ENCODE peak calls at places on chromosomes 6 and 20, in nine cellular contexts. One of them, this sample, is unnamed.

GRCh38 chr6:45052325-45052724 is 275.8 kb upstream of the RUNX2 start:
- DNase-seq in Peyer's patch: no peak
- DNase-seq in spleen: no peak
- DNase-seq in heart left ventricle: no peak
- DNase-seq in right lobe of liver: no peak
- DNase-seq in transverse colon: no peak
- DNase-seq in adrenal gland: no peak
- DNase-seq in vagina: no peak
- DNase-seq in body of pancreas: no peak
- DNase-seq in this sample: no peak

GRCh38 chr20:50865591-50865990 is 65.6 kb downstream of the ADNP start:
- DNase-seq in spleen: no peak
- DNase-seq in vagina: no peak
- DNase-seq in transverse colon: no peak
- DNase-seq in right lobe of liver: no peak
- DNase-seq in adrenal gland: no peak
- DNase-seq in body of pancreas: no peak
- DNase-seq in Peyer's patch: no peak
- DNase-seq in heart left ventricle: no peak
- DNase-seq in this sample: no peak

GRCh38 chr20:42118409-42119125 is 500.4 kb upstream of the CHD6 start:
- DNase-seq in Peyer's patch: no peak
- DNase-seq in adrenal gland: no peak
- DNase-seq in transverse colon: no peak
- DNase-seq in right lobe of liver: no peak
- DNase-seq in spleen: peak; percentile 23
- DNase-seq in heart left ventricle: no peak
- DNase-seq in vagina: no peak
- DNase-seq in body of pancreas: no peak
- DNase-seq in this sample: no peak

GRCh38 chr6:42249279-42249678 is 31.6 kb upstream of the MRPS10 start:
- DNase-seq in body of pancreas: no peak
- DNase-seq in vagina: no peak
- DNase-seq in Peyer's patch: no peak
- DNase-seq in right lobe of liver: no peak
- DNase-seq in heart left ventricle: peak; percentile 41
- DNase-seq in transverse colon: no peak
- DNase-seq in spleen: no peak
- DNase-seq in adrenal gland: no peak
- DNase-seq in this sample: no peak

GRCh38 chr6:39239527-39240154 is 10.4 kb upstream of the KCNK5 start:
- DNase-seq in heart left ventricle: no peak
- DNase-seq in Peyer's patch: no peak
- DNase-seq in adrenal gland: no peak
- DNase-seq in spleen: peak; percentile 39
- DNase-seq in right lobe of liver: no peak
- DNase-seq in transverse colon: no peak
- DNase-seq in vagina: no peak
- DNase-seq in body of pancreas: no peak
- DNase-seq in this sample: no peak

GRCh38 chr6:123829302-123829953 is 25.8 kb downstream of the NKAIN2 start:
- DNase-seq in transverse colon: no peak
- DNase-seq in Peyer's patch: no peak
- DNase-seq in heart left ventricle: no peak
- DNase-seq in spleen: no peak
- DNase-seq in body of pancreas: no peak
- DNase-seq in right lobe of liver: no peak
- DNase-seq in vagina: no peak
- DNase-seq in adrenal gland: no peak
- DNase-seq in this sample: no peak

GRCh38 chr6:150914372-150914771 is 48.9 kb downstream of the MTHFD1L start:
- DNase-seq in spleen: no peak
- DNase-seq in heart left ventricle: no peak
- DNase-seq in transverse colon: no peak
- DNase-seq in vagina: no peak
- DNase-seq in body of pancreas: no peak
- DNase-seq in adrenal gland: no peak
- DNase-seq in Peyer's patch: no peak
- DNase-seq in right lobe of liver: no peak
- DNase-seq in this sample: no peak

GRCh38 chr20:56595746-56596478 is 33.2 kb upstream of the TFAP2C start:
- DNase-seq in transverse colon: no peak
- DNase-seq in vagina: no peak
- DNase-seq in spleen: no peak
- DNase-seq in body of pancreas: no peak
- DNase-seq in heart left ventricle: no peak
- DNase-seq in adrenal gland: no peak
- DNase-seq in right lobe of liver: no peak
- DNase-seq in Peyer's patch: no peak
- DNase-seq in this sample: no peak

GRCh38 chr6:47781732-47782131 is at the start of gene OPN5:
- DNase-seq in adrenal gland: no peak
- DNase-seq in right lobe of liver: no peak
- DNase-seq in Peyer's patch: no peak
- DNase-seq in transverse colon: no peak
- DNase-seq in vagina: no peak
- DNase-seq in body of pancreas: no peak
- DNase-seq in spleen: no peak
- DNase-seq in heart left ventricle: no peak
- DNase-seq in this sample: no peak

GRCh38 chr6:146709036-146709622 is 110.4 kb downstream of the ADGB start:
- DNase-seq in body of pancreas: peak; percentile 12
- DNase-seq in transverse colon: no peak
- DNase-seq in heart left ventricle: no peak
- DNase-seq in adrenal gland: no peak
- DNase-seq in spleen: no peak
- DNase-seq in right lobe of liver: no peak
- DNase-seq in vagina: no peak
- DNase-seq in Peyer's patch: no peak
- DNase-seq in this sample: no peak

GRCh38 chr20:59125909-59126308 is 37.7 kb upstream of the ZNF831 start:
- DNase-seq in right lobe of liver: no peak
- DNase-seq in vagina: no peak
- DNase-seq in body of pancreas: no peak
- DNase-seq in transverse colon: no peak
- DNase-seq in spleen: no peak
- DNase-seq in heart left ventricle: no peak
- DNase-seq in adrenal gland: no peak
- DNase-seq in Peyer's patch: no peak
- DNase-seq in this sample: no peak

GRCh38 chr20:478010-478948 is 15.9 kb upstream of the TBC1D20 start:
- DNase-seq in body of pancreas: no peak
- DNase-seq in heart left ventricle: no peak
- DNase-seq in adrenal gland: no peak
- DNase-seq in vagina: no peak
- DNase-seq in spleen: no peak
- DNase-seq in right lobe of liver: no peak
- DNase-seq in transverse colon: no peak
- DNase-seq in Peyer's patch: no peak
- DNase-seq in this sample: no peak

GRCh38 chr20:22447448-22447778 is 137.0 kb downstream of the FOXA2 start:
- DNase-seq in adrenal gland: no peak
- DNase-seq in body of pancreas: no peak
- DNase-seq in transverse colon: no peak
- DNase-seq in heart left ventricle: no peak
- DNase-seq in spleen: no peak
- DNase-seq in right lobe of liver: no peak
- DNase-seq in Peyer's patch: no peak
- DNase-seq in vagina: no peak
- DNase-seq in this sample: no peak

GRCh38 chr20:60362531-60362930 is 404.3 kb downstream of the CDH26 start:
- DNase-seq in body of pancreas: no peak
- DNase-seq in adrenal gland: no peak
- DNase-seq in spleen: no peak
- DNase-seq in vagina: no peak
- DNase-seq in heart left ventricle: no peak
- DNase-seq in transverse colon: no peak
- DNase-seq in Peyer's patch: no peak
- DNase-seq in right lobe of liver: no peak
- DNase-seq in this sample: no peak

GRCh38 chr6:134079406-134079921 is 27.0 kb upstream of the SLC2A12 start:
- DNase-seq in body of pancreas: peak; percentile 30
- DNase-seq in right lobe of liver: no peak
- DNase-seq in Peyer's patch: peak; percentile 27
- DNase-seq in transverse colon: no peak
- DNase-seq in heart left ventricle: no peak
- DNase-seq in vagina: no peak
- DNase-seq in spleen: no peak
- DNase-seq in adrenal gland: no peak
- DNase-seq in this sample: peak; percentile 33

GRCh38 chr6:76792394-76792793 is 670.9 kb downstream of the HTR1B start:
- DNase-seq in Peyer's patch: no peak
- DNase-seq in body of pancreas: no peak
- DNase-seq in heart left ventricle: no peak
- DNase-seq in right lobe of liver: no peak
- DNase-seq in spleen: no peak
- DNase-seq in transverse colon: no peak
- DNase-seq in vagina: no peak
- DNase-seq in adrenal gland: no peak
- DNase-seq in this sample: no peak

GRCh38 chr6:136525586-136526195 is 24.5 kb downstream of the MAP7 start:
- DNase-seq in body of pancreas: no peak
- DNase-seq in vagina: no peak
- DNase-seq in Peyer's patch: no peak
- DNase-seq in heart left ventricle: no peak
- DNase-seq in spleen: no peak
- DNase-seq in right lobe of liver: no peak
- DNase-seq in transverse colon: no peak
- DNase-seq in adrenal gland: no peak
- DNase-seq in this sample: no peak

GRCh38 chr20:63103402-63104311 is 96.9 kb upstream of the BHLHE23 start:
- DNase-seq in right lobe of liver: no peak
- DNase-seq in Peyer's patch: no peak
- DNase-seq in spleen: peak; percentile 73
- DNase-seq in vagina: no peak
- DNase-seq in heart left ventricle: peak; percentile 16
- DNase-seq in body of pancreas: no peak
- DNase-seq in transverse colon: no peak
- DNase-seq in adrenal gland: no peak
- DNase-seq in this sample: no peak

GRCh38 chr6:30957716-30958115 is 16.9 kb downstream of the MUCL3 start:
- DNase-seq in adrenal gland: no peak
- DNase-seq in vagina: no peak
- DNase-seq in spleen: no peak
- DNase-seq in Peyer's patch: no peak
- DNase-seq in heart left ventricle: no peak
- DNase-seq in transverse colon: no peak
- DNase-seq in right lobe of liver: no peak
- DNase-seq in body of pancreas: no peak
- DNase-seq in this sample: no peak

GRCh38 chr6:155275808-155276480 is 12.1 kb downstream of the CLDN20 start:
- DNase-seq in heart left ventricle: peak; percentile 36
- DNase-seq in body of pancreas: no peak
- DNase-seq in transverse colon: no peak
- DNase-seq in spleen: no peak
- DNase-seq in vagina: no peak
- DNase-seq in adrenal gland: no peak
- DNase-seq in right lobe of liver: no peak
- DNase-seq in Peyer's patch: no peak
- DNase-seq in this sample: no peak

GRCh38 chr6:35468181-35468979 is at the start of gene RPL10A:
- DNase-seq in transverse colon: peak; percentile 97
- DNase-seq in right lobe of liver: peak; percentile 95
- DNase-seq in body of pancreas: peak; percentile 98
- DNase-seq in vagina: no peak
- DNase-seq in heart left ventricle: peak; percentile 95
- DNase-seq in spleen: peak; percentile 98
- DNase-seq in Peyer's patch: peak; percentile 94
- DNase-seq in adrenal gland: peak; percentile 96
- DNase-seq in this sample: peak; percentile 97
- TF ChIP-seq POLR2A in transverse colon: peak; percentile 91
- TF ChIP-seq POLR2A in right lobe of liver: peak; percentile 90
- TF ChIP-seq POLR2A in body of pancreas: peak; percentile 76
- TF ChIP-seq POLR2A in vagina: no peak
- TF ChIP-seq POLR2A in heart left ventricle: peak; percentile 92
- TF ChIP-seq POLR2A in spleen: no peak
- TF ChIP-seq POLR2A in Peyer's patch: peak; percentile 68
- TF ChIP-seq POLR2A in adrenal gland: peak; percentile 89
- TF ChIP-seq POLR2A in this sample: no peak

DNA sequence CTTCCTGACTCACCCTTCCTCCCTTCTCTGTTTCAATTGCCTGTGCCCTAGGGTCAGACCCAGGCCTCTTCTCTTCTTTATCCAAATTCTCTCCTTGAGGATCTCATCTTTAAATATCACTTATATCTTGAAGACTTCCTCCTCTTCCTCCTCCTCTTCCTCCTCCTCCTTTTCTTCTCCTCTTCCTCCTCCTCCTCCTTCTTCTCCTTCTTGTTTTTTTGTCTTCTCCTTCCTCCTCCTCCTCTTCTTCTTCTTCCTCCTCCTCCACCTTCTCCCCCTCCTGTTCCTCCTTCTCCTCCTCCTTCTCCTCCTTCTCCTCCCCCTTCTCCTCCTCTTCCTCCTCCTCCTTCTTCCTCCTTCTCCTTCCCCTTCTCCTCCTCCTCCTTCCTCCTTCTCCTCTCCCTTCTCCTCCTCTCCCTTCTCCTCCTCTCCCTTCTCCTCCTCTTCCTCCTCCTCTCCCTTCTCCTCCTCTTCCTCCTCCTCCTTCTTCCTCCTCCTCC is 127.6 kb upstream of the AKIRIN2 start:
- DNase-seq in Peyer's patch: no peak
- DNase-seq in heart left ventricle: no peak
- DNase-seq in vagina: no peak
- DNase-seq in body of pancreas: no peak
- DNase-seq in spleen: no peak
- DNase-seq in transverse colon: no peak
- DNase-seq in right lobe of liver: no peak
- DNase-seq in adrenal gland: no peak
- DNase-seq in this sample: no peak
- H3K4me1 ChIP-seq in Peyer's patch: peaks cover 22% of the 10 kb centered on the region
- H3K4me1 ChIP-seq in heart left ventricle: no peaks in the 10 kb centered on the region
- H3K4me1 ChIP-seq in vagina: peaks cover 7% of the 10 kb centered on the region
- H3K4me1 ChIP-seq in body of pancreas: no peaks in the 10 kb centered on the region
- H3K4me1 ChIP-seq in spleen: peaks cover 4% of the 10 kb centered on the region
- H3K4me1 ChIP-seq in transverse colon: no peaks in the 10 kb centered on the region
- H3K4me1 ChIP-seq in right lobe of liver: peaks cover 3% of the 10 kb centered on the region
- H3K4me1 ChIP-seq in adrenal gland: peaks cover 12% of the 10 kb centered on the region
- H3K4me1 ChIP-seq in this sample: no peaks in the 10 kb centered on the region

GRCh38 chr6:15512126-15512525 is 150.7 kb downstream of the DTNBP1 start:
- DNase-seq in heart left ventricle: peak; percentile 61
- DNase-seq in Peyer's patch: no peak
- DNase-seq in body of pancreas: no peak
- DNase-seq in transverse colon: no peak
- DNase-seq in adrenal gland: peak; percentile 46
- DNase-seq in right lobe of liver: no peak
- DNase-seq in vagina: no peak
- DNase-seq in spleen: peak; percentile 58
- DNase-seq in this sample: no peak
- TF ChIP-seq CTCF in heart left ventricle: peak; percentile 42
- TF ChIP-seq CTCF in Peyer's patch: no peak
- TF ChIP-seq CTCF in body of pancreas: no peak
- TF ChIP-seq CTCF in transverse colon: no peak
- TF ChIP-seq CTCF in adrenal gland: peak; percentile 35
- TF ChIP-seq CTCF in right lobe of liver: peak; percentile 9
- TF ChIP-seq CTCF in vagina: no peak
- TF ChIP-seq CTCF in spleen: no peak
- TF ChIP-seq CTCF in this sample: no peak

GRCh38 chr6:72619883-72620696 is 1.8 kb upstream of the KCNQ5 start:
- DNase-seq in right lobe of liver: peak; percentile 19
- DNase-seq in body of pancreas: no peak
- DNase-seq in Peyer's patch: peak; percentile 82
- DNase-seq in transverse colon: peak; percentile 41
- DNase-seq in vagina: no peak
- DNase-seq in heart left ventricle: peak; percentile 28
- DNase-seq in spleen: peak; percentile 89
- DNase-seq in adrenal gland: no peak
- DNase-seq in this sample: peak; percentile 30
- TF ChIP-seq POLR2A in right lobe of liver: no peak
- TF ChIP-seq POLR2A in body of pancreas: no peak
- TF ChIP-seq POLR2A in Peyer's patch: no peak
- TF ChIP-seq POLR2A in transverse colon: no peak
- TF ChIP-seq POLR2A in vagina: no peak
- TF ChIP-seq POLR2A in heart left ventricle: no peak
- TF ChIP-seq POLR2A in spleen: no peak
- TF ChIP-seq POLR2A in adrenal gland: no peak
- TF ChIP-seq POLR2A in this sample: no peak